ENCODE peak calls at places on chromosomes 11 and 22, in five cellular contexts. M, Q, H, I and Z are unnamed samples.
A peak's percentile ranks its signal among the peaks of the same experiment; 100 is the strongest.

GRCh38 chr11:9565822-9566560 is 7.5 kb upstream of the WEE1 start:
- DNase-seq in M (no peak), Q (peak; percentile 99), H (no peak), I (no peak), Z (peak; percentile 70)

GRCh38 chr11:9313648-9314290 is 624 bp downstream of the TMEM41B start:
- DNase-seq in M (no peak), Q (peak; percentile 18), H (no peak), I (no peak), Z (no peak)

GRCh38 chr22:35739076-35739475 is 21.4 kb downstream of the APOL5 start:
- DNase-seq in M (no peak), Q (no peak), H (no peak), I (no peak), Z (no peak)

GRCh38 chr22:47042116-47042825 is 279.8 kb downstream of the TBC1D22A start:
- DNase-seq in M (peak; percentile 42), Q (no peak), H (peak; percentile 30), I (peak; percentile 46), Z (no peak)

GRCh38 chr11:3169952-3170755 is 5.0 kb upstream of the OSBPL5 start:
- DNase-seq in M (peak; percentile 60), Q (peak; percentile 34), H (peak; percentile 56), I (peak; percentile 56), Z (no peak)

GRCh38 chr11:36345084-36345511 is 49.0 kb downstream of the PRR5L start:
- DNase-seq in M (no peak), Q (no peak), H (no peak), I (peak; percentile 81), Z (no peak)

GRCh38 chr11:94737171-94737611 is 31.0 kb upstream of the AMOTL1 start:
- DNase-seq in M (no peak), Q (peak; percentile 97), H (no peak), I (no peak), Z (no peak)

GRCh38 chr11:97622795-97623194 is 1233.0 kb downstream of the JRKL start:
- DNase-seq in M (no peak), Q (no peak), H (no peak), I (no peak), Z (no peak)

GRCh38 chr22:46241397-46242007 is 8.6 kb downstream of the CDPF1 start:
- DNase-seq in M (no peak), Q (no peak), H (no peak), I (no peak), Z (no peak)

GRCh38 chr22:25956801-25957200 is 212.5 kb upstream of the SEZ6L start:
- DNase-seq in M (no peak), Q (no peak), H (no peak), I (no peak), Z (no peak)

GRCh38 chr11:123478352-123478986 is 48.4 kb downstream of the GRAMD1B start:
- DNase-seq in M (no peak), Q (peak; percentile 89), H (peak; percentile 67), I (no peak), Z (no peak)

GRCh38 chr11:30916764-30917163 is 330.6 kb upstream of the MPPED2 start:
- DNase-seq in M (no peak), Q (no peak), H (no peak), I (no peak), Z (no peak)

GRCh38 chr11:72395993-72396392 is 38.3 kb downstream of the CLPB start:
- DNase-seq in M (no peak), Q (no peak), H (no peak), I (no peak), Z (no peak)

GRCh38 chr11:113875414-113876073 is at the start of gene USP28:
- DNase-seq in M (peak; percentile 99), Q (peak; percentile 98), H (peak; percentile 99), I (peak; percentile 99), Z (peak; percentile 85)

GRCh38 chr11:45145421-45146071 is 893 bp upstream of the PRDM11 start:
- DNase-seq in M (peak; percentile 72), Q (no peak), H (no peak), I (no peak), Z (no peak)

GRCh38 chr22:17120281-17120680 is 879 bp downstream of the TMEM121B start:
- DNase-seq in M (peak; percentile 78), Q (no peak), H (peak; percentile 82), I (peak; percentile 89), Z (no peak)

GRCh38 chr11:69918938-69919650 is 99.9 kb upstream of the FGF3 start:
- DNase-seq in M (peak; percentile 88), Q (peak; percentile 82), H (peak; percentile 88), I (peak; percentile 87), Z (peak; percentile 29)

DNA sequence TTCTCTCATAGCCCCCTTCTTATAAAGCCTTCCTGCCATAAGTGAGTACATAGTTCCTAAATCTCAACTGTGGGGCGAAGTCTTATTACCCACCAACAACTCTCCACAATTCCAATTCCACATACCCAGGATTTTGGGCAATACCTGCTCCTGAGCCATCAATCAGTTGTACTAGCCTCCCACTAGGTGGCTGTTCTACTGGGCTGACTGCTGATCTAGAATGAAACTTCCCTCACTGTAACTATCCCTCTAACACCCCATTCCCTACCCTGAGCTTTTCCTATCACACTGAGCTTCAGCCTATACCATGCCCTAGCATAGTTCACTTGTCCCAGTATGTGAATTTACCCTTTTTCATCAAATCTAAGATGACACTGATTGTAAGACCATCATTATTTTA is 52.5 kb downstream of the RRAS2 start:
- DNase-seq in M (no peak), Q (peak; percentile 30), H (no peak), I (no peak), Z (no peak)
- TF ChIP-seq CTCF in M (no peak), Q (peak; percentile 41), H (no peak), I (no peak), Z (no peak)

GRCh38 chr11:68498903-68499883 is 38.6 kb downstream of the PPP6R3 start:
- DNase-seq in M (no peak), Q (no peak), H (no peak), I (no peak), Z (no peak)

GRCh38 chr11:68495872-68496271 is 35.3 kb downstream of the PPP6R3 start:
- DNase-seq in M (no peak), Q (no peak), H (no peak), I (no peak), Z (no peak)

GRCh38 chr11:68495330-68495729 is 34.8 kb downstream of the PPP6R3 start:
- DNase-seq in M (no peak), Q (no peak), H (no peak), I (no peak), Z (no peak)

GRCh38 chr11:68498313-68498712 is 37.8 kb downstream of the PPP6R3 start:
- DNase-seq in M (no peak), Q (no peak), H (no peak), I (no peak), Z (no peak)

GRCh38 chr11:68497761-68498160 is 37.2 kb downstream of the PPP6R3 start:
- DNase-seq in M (no peak), Q (no peak), H (no peak), I (no peak), Z (no peak)
- TF ChIP-seq CTCF in M (no peak), Q (no peak), H (no peak), I (no peak), Z (no peak)

DNA sequence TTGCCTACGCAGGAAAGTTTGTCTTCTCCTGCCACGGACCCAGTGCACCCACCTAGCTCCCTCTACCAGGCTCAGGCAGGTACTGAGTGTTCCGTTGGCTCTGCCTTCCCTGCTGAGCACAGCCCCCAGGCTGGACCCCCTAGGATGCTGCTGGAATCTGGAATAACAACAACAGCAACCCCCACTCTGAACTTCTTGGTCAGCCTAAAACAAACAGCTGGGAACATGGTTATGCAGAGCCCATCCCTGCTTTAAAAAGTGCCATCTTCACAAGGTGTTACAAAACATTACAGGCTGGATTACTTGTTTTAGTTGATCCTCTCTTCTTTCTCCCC is 1.8 kb downstream of the OPCML start:
- DNase-seq in M (no peak), Q (no peak), H (no peak), I (no peak), Z (no peak)
- TF ChIP-seq CTCF in M (no peak), Q (no peak), H (no peak), I (no peak), Z (no peak)

GRCh38 chr11:83299681-83300080 is 13.5 kb upstream of the CCDC90B start:
- DNase-seq in M (no peak), Q (no peak), H (no peak), I (no peak), Z (no peak)

GRCh38 chr11:83293436-83293732 is 7.2 kb upstream of the CCDC90B start:
- DNase-seq in M (no peak), Q (no peak), H (no peak), I (no peak), Z (no peak)

GRCh38 chr11:83292709-83293435 is 6.7 kb upstream of the CCDC90B start:
- DNase-seq in M (no peak), Q (peak; percentile 84), H (no peak), I (no peak), Z (no peak)

GRCh38 chr11:83294208-83294607 is 8.0 kb upstream of the CCDC90B start:
- DNase-seq in M (no peak), Q (no peak), H (no peak), I (no peak), Z (no peak)
- TF ChIP-seq CTCF in M (no peak), Q (no peak), H (no peak), I (no peak), Z (no peak)